ENCODE peak calls at places on chromosomes 6 and 20, in seven cellular contexts. M is endothelial cell, O is neural crest cell, F is breast epithelium, Z is LNCaP clone FGC, P is ovary, K is A549. L is an unnamed sample.

GRCh38 chr6:18515767-18516166 is 128.6 kb downstream of the RNF144B start:
- DNase-seq in M (no peak), O (no peak), F (no peak), Z (no peak), P (no peak), K (no peak), L (no peak)

GRCh38 chr6:153392156-153392555 is 261.1 kb upstream of the RGS17 start:
- DNase-seq in M (no peak), O (no peak), F (no peak), Z (no peak), P (no peak), K (no peak), L (no peak)

GRCh38 chr6:152054441-152054840 is 247.0 kb downstream of the ESR1 start:
- DNase-seq in M (no peak), O (no peak), F (no peak), Z (no peak), P (no peak), K (no peak), L (no peak)

GRCh38 chr6:12557760-12558159 is 158.8 kb upstream of the PHACTR1 start:
- DNase-seq in M (no peak), O (no peak), F (no peak), Z (no peak), P (no peak), K (no peak), L (no peak)

GRCh38 chr6:152543519-152543918 is 93.6 kb downstream of the SYNE1 start:
- DNase-seq in M (no peak), O (no peak), F (no peak), Z (no peak), P (no peak), K (no peak), L (no peak)

GRCh38 chr6:46501136-46502089 is 10.2 kb upstream of the RCAN2 start:
- DNase-seq in M (no peak), O (no peak), F (no peak), Z (no peak), P (no peak), K (no peak), L (no peak)

GRCh38 chr6:19472168-19472567 is 365.0 kb upstream of the ID4 start:
- DNase-seq in M (no peak), O (no peak), F (no peak), Z (no peak), P (no peak), K (peak), L (no peak)

GRCh38 chr20:17845701-17846475 is 122.7 kb downstream of the SNX5 start:
- DNase-seq in M (no peak), O (no peak), F (no peak), Z (no peak), P (no peak), K (no peak), L (no peak)

GRCh38 chr6:37314803-37315515 is 38.8 kb upstream of the RNF8 start:
- DNase-seq in M (peak), O (peak), F (no peak), Z (no peak), P (peak), K (peak), L (no peak)

GRCh38 chr20:63699466-63700198 is 3.2 kb downstream of the TNFRSF6B start:
- DNase-seq in M (no peak), O (no peak), F (no peak), Z (no peak), P (peak), K (no peak), L (no peak)

GRCh38 chr6:149891259-149891658 is 6.7 kb downstream of the RAET1E start:
- DNase-seq in M (no peak), O (no peak), F (no peak), Z (no peak), P (no peak), K (no peak), L (no peak)

GRCh38 chr6:158769228-158769627 is 49.9 kb downstream of the EZR start:
- DNase-seq in M (no peak), O (no peak), F (no peak), Z (no peak), P (no peak), K (no peak), L (no peak)

GRCh38 chr6:159981591-159982245 is 12.8 kb downstream of the IGF2R start:
- DNase-seq in M (peak), O (no peak), F (no peak), Z (peak), P (peak), K (no peak), L (no peak)

GRCh38 chr20:32623667-32624157 is 38.6 kb upstream of the NOL4L start:
- DNase-seq in M (no peak), O (no peak), F (no peak), Z (no peak), P (no peak), K (no peak), L (no peak)

GRCh38 chr6:18265099-18265372 is 706 bp upstream of the DEK start:
- DNase-seq in M (no peak), O (no peak), F (no peak), Z (no peak), P (no peak), K (no peak), L (no peak)

GRCh38 chr6:44499609-44500008 is 112.1 kb downstream of the CDC5L start:
- DNase-seq in M (no peak), O (no peak), F (no peak), Z (no peak), P (no peak), K (no peak), L (no peak)

GRCh38 chr6:154907293-154907692 is 87.8 kb upstream of the TIAM2 start:
- DNase-seq in M (no peak), O (no peak), F (no peak), Z (no peak), P (no peak), K (no peak), L (no peak)

GRCh38 chr20:1761116-1761515 is 103.5 kb upstream of the SIRPG start:
- DNase-seq in M (no peak), O (no peak), F (no peak), Z (no peak), P (no peak), K (peak), L (no peak)

GRCh38 chr6:12479885-12480284 is 189.7 kb downstream of the EDN1 start:
- DNase-seq in M (no peak), O (no peak), F (no peak), Z (no peak), P (no peak), K (no peak), L (no peak)

DNA sequence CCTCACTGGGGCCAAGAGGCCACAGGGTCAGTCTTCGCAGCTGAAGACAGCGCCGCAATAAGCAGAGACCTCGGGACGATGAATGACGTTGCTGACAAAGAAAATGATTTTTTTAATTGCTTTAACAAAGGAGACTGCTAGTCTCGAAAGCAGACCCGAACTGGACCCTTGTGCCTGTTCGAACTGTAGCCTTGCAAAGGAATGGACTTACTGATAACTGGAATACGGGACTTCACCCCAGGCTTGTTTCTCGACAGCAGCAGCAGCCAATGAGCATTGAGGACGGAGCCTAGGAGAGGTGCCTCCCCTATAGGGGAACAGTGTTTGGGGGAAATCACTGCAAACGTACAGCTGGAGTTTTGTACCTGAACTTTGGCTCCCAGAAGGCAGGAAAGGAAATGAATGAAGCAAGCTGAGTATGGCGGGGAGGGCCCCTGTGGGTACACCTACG is 1.3 kb upstream of the TAF4 start:
- DNase-seq in M (no peak), O (no peak), F (no peak), Z (no peak), P (peak), K (no peak), L (no peak)
- TF ChIP-seq CTCF in M (no peak), O (no peak), F (no peak), Z (no peak), P (no peak), K (no peak), L (no peak)

GRCh38 chr6:98067375-98067774 is 767.0 kb upstream of the POU3F2 start:
- DNase-seq in M (no peak), O (no peak), F (no peak), Z (no peak), P (no peak), K (no peak), L (no peak)
- TF ChIP-seq CTCF in M (no peak), O (no peak), F (no peak), Z (no peak), P (no peak), K (no peak), L (no peak)

GRCh38 chr6:97591955-97592354 is 308.9 kb upstream of the MMS22L start:
- DNase-seq in M (no peak), O (no peak), F (no peak), Z (no peak), P (no peak), K (no peak), L (no peak)

DNA sequence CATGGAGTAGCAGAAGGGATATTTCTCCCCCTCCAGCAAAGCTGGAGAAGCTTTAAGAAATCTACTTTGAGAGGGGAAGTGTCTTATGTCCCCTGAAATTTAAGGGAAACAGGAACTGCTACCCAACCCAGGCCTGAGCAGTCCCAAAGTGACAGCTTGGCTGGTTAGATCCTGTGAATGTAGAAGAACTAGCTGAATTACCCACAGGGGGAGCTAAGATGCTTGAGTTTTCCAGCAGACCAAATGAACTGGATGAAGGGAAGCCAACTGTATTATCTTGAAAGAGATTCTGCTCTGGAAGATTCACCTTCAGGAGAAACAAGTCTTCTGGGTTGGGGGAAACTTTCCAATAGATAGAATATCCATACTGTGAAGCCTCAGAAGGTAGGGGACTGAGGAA is 303.3 kb upstream of the MMS22L start:
- DNase-seq in M (peak), O (no peak), F (no peak), Z (no peak), P (no peak), K (no peak), L (no peak)
- TF ChIP-seq CTCF in M (peak), O (peak), F (no peak), Z (peak), P (no peak), K (no peak), L (no peak)

GRCh38 chr20:23061262-23061661 is 11.8 kb upstream of the THBD start:
- DNase-seq in M (no peak), O (no peak), F (no peak), Z (no peak), P (no peak), K (no peak), L (no peak)

GRCh38 chr20:23061713-23062561 is 12.5 kb upstream of the THBD start:
- DNase-seq in M (no peak), O (no peak), F (no peak), Z (no peak), P (peak), K (peak), L (no peak)

GRCh38 chr20:23059831-23060230 is 10.4 kb upstream of the THBD start:
- DNase-seq in M (no peak), O (no peak), F (no peak), Z (no peak), P (no peak), K (no peak), L (no peak)

GRCh38 chr20:23060629-23061028 is 11.2 kb upstream of the THBD start:
- DNase-seq in M (no peak), O (no peak), F (no peak), Z (no peak), P (no peak), K (no peak), L (no peak)

DNA sequence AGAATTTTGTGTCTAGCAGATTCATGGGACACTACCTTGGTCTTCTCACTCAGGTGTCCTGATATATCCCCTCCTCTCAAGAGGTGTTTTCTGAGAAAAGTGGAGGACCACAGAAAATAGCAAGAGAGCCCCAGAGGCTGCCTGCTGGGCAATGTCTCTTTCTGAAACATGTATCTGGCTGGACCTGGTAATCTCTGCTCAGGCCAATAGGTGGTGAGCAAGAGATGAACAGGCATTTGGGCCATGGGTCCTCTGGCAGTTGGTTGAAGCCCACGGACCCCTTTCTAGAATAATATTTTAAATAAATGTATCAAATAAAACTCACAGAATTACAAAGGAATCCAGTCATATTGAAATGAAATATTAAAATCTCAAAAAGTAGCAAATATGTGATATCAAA is 8.8 kb upstream of the THBD start:
- DNase-seq in M (no peak), O (no peak), F (no peak), Z (no peak), P (no peak), K (no peak), L (no peak)
- TF ChIP-seq CTCF in M (no peak), O (no peak), F (no peak), Z (peak), P (no peak), K (no peak), L (no peak)

GRCh38 chr20:25224941-25225340 is 22.9 kb upstream of the PYGB start:
- DNase-seq in M (no peak), O (no peak), F (no peak), Z (no peak), P (no peak), K (no peak), L (no peak)

GRCh38 chr20:25222461-25223178 is 25.3 kb upstream of the PYGB start:
- DNase-seq in M (no peak), O (no peak), F (no peak), Z (no peak), P (no peak), K (no peak), L (no peak)

GRCh38 chr20:25223765-25224720 is 23.8 kb upstream of the PYGB start:
- DNase-seq in M (no peak), O (no peak), F (no peak), Z (no peak), P (no peak), K (no peak), L (no peak)

GRCh38 chr20:25221592-25222460 is 26.1 kb upstream of the PYGB start:
- DNase-seq in M (no peak), O (no peak), F (no peak), Z (no peak), P (no peak), K (no peak), L (no peak)

DNA sequence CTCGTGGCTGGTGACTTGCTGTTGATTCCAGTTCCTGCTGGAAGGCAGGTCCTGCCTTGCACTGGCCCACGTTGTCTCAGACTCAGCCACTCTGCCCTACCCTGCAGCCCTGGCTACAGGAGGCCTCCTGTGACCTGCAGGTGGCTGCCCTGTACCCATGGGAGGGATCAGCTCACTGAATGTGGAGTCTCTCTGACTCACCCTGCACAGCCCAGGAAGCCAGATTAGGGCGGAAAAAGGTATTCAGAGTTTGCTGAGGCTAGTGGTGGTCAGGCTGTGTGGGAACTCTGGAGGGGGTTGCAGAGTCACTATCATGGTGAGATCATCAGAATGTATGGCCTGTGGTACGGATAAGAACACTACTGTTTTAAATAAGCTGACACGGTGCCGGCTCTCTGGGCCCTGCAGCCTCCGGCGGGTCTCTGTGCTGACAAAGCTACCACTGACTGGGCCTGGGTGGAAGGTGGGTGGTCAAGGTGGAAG is 24.7 kb upstream of the PYGB start:
- DNase-seq in M (no peak), O (no peak), F (no peak), Z (no peak), P (no peak), K (peak), L (no peak)
- TF ChIP-seq CTCF in M (no peak), O (no peak), F (no peak), Z (no peak), P (no peak), K (peak), L (no peak)

GRCh38 chr20:35561268-35561667 is 19.4 kb downstream of the ERGIC3 start:
- DNase-seq in M (peak), O (peak), F (no peak), Z (no peak), P (no peak), K (peak), L (no peak)
- TF ChIP-seq CTCF in M (no peak), O (peak), F (no peak), Z (peak), P (no peak), K (peak), L (no peak)

GRCh38 chr6:148235446-148235845 is 107.2 kb upstream of the SASH1 start:
- DNase-seq in M (no peak), O (no peak), F (no peak), Z (no peak), P (no peak), K (no peak), L (no peak)
- TF ChIP-seq CTCF in M (no peak), O (no peak), F (no peak), Z (no peak), P (no peak), K (no peak), L (no peak)

GRCh38 chr6:166253277-166254229 is 54.6 kb downstream of the PRR18 start:
- DNase-seq in M (peak), O (peak), F (no peak), Z (no peak), P (no peak), K (no peak), L (peak)
- TF ChIP-seq CTCF in M (no peak), O (peak), F (no peak), Z (no peak), P (no peak), K (no peak), L (no peak)

GRCh38 chr6:1311400-1312192 is at the start of gene FOXQ1:
- DNase-seq in M (peak), O (no peak), F (peak), Z (no peak), P (no peak), K (no peak), L (no peak)
- TF ChIP-seq CTCF in M (no peak), O (no peak), F (no peak), Z (no peak), P (no peak), K (no peak), L (no peak)